ENCODE peak calls at places on chromosomes 3 and 15, in ten cellular contexts. J, A, L, C, F, I, Y, S, D and E are unnamed samples.

GRCh38 chr3:24351779-24352469 is 142.7 kb downstream of the THRB start:
- DNase-seq in J (no peak), A (no peak), L (no peak), C (no peak), F (no peak), I (no peak), Y (no peak), S (peak), D (no peak), E (no peak)

GRCh38 chr3:52636673-52637072 is 49.0 kb downstream of the PBRM1 start:
- DNase-seq in J (no peak), A (no peak), L (no peak), C (peak), F (no peak), I (no peak), Y (no peak), S (no peak), D (no peak), E (no peak)

GRCh38 chr3:126886217-126886616 is 96.7 kb upstream of the PLXNA1 start:
- DNase-seq in J (no peak), A (no peak), L (no peak), C (no peak), F (no peak), I (no peak), Y (no peak), S (no peak), D (no peak), E (no peak)

GRCh38 chr3:117979466-117979865 is 1055.2 kb downstream of the IGSF11 start:
- DNase-seq in J (no peak), A (no peak), L (no peak), C (no peak), F (no peak), I (no peak), Y (no peak), S (no peak), D (no peak), E (no peak)

GRCh38 chr3:155585384-155585783 is 159.5 kb downstream of the PLCH1 start:
- DNase-seq in J (no peak), A (no peak), L (no peak), C (no peak), F (no peak), I (no peak), Y (no peak), S (no peak), D (no peak), E (no peak)

GRCh38 chr3:150268426-150269321 is 139.4 kb upstream of the TSC22D2 start:
- DNase-seq in J (no peak), A (no peak), L (no peak), C (peak), F (no peak), I (no peak), Y (no peak), S (no peak), D (no peak), E (no peak)

GRCh38 chr3:135844381-135844780 is 121.1 kb upstream of the PPP2R3A start:
- DNase-seq in J (no peak), A (no peak), L (no peak), C (no peak), F (no peak), I (no peak), Y (no peak), S (no peak), D (no peak), E (no peak)

GRCh38 chr15:97909291-97909891 is 51.1 kb upstream of the ARRDC4 start:
- DNase-seq in J (peak), A (peak), L (no peak), C (peak), F (peak), I (peak), Y (peak), S (peak), D (no peak), E (peak)

GRCh38 chr3:126582286-126582685 is 23.6 kb upstream of the C3orf22 start:
- DNase-seq in J (no peak), A (no peak), L (no peak), C (no peak), F (no peak), I (no peak), Y (no peak), S (no peak), D (no peak), E (no peak)

GRCh38 chr15:34241376-34242350 is 16.8 kb downstream of the EMC4 start:
- DNase-seq in J (no peak), A (peak), L (no peak), C (peak), F (no peak), I (no peak), Y (no peak), S (no peak), D (no peak), E (no peak)

GRCh38 chr3:111418388-111418787 is 123.6 kb upstream of the CD96 start:
- DNase-seq in J (no peak), A (no peak), L (no peak), C (no peak), F (no peak), I (no peak), Y (no peak), S (no peak), D (no peak), E (no peak)

GRCh38 chr3:40887012-40887411 is 312.3 kb upstream of the CTNNB1 start:
- DNase-seq in J (no peak), A (no peak), L (no peak), C (peak), F (no peak), I (no peak), Y (no peak), S (no peak), D (no peak), E (no peak)

GRCh38 chr3:148902173-148902791 is 37.2 kb downstream of the CPA3 start:
- DNase-seq in J (no peak), A (no peak), L (no peak), C (no peak), F (no peak), I (no peak), Y (no peak), S (no peak), D (no peak), E (no peak)